ENCODE peak calls at places on chromosomes 2 and 18, in six cellular contexts. W, T, F, J, I and E are unnamed samples.

GRCh38 chr2:136058951-136059530 is 58.9 kb downstream of the CXCR4 start:
- DNase-seq in W (no peak), T (no peak), F (no peak), J (no peak), I (no peak), E (no peak)

GRCh38 chr18:76416935-76417334 is 78.1 kb downstream of the ZNF516 start:
- DNase-seq in W (no peak), T (peak), F (peak), J (no peak), I (no peak), E (no peak)

GRCh38 chr2:100630473-100630977 is 67.7 kb downstream of the PDCL3 start:
- DNase-seq in W (no peak), T (no peak), F (no peak), J (no peak), I (no peak), E (no peak)

GRCh38 chr18:456361-456821 is 44.1 kb downstream of the COLEC12 start:
- DNase-seq in W (no peak), T (peak), F (no peak), J (no peak), I (peak), E (no peak)

GRCh38 chr2:38765551-38765950 is 12.5 kb upstream of the GEMIN6 start:
- DNase-seq in W (no peak), T (no peak), F (no peak), J (no peak), I (no peak), E (no peak)

GRCh38 chr18:5417342-5417741 is 121.8 kb upstream of the ZBTB14 start:
- DNase-seq in W (no peak), T (no peak), F (no peak), J (no peak), I (peak), E (no peak)

GRCh38 chr2:101806123-101806522 is 108.6 kb downstream of the MAP4K4 start:
- DNase-seq in W (no peak), T (peak), F (no peak), J (no peak), I (peak), E (no peak)

GRCh38 chr2:229273384-229274338 is 2.6 kb upstream of the PID1 start:
- DNase-seq in W (peak), T (peak), F (no peak), J (peak), I (peak), E (peak)

GRCh38 chr2:227228061-227228667 is 63.7 kb downstream of the COL4A3 start:
- DNase-seq in W (peak), T (no peak), F (no peak), J (no peak), I (no peak), E (no peak)

GRCh38 chr18:56003009-56003408 is 415.0 kb upstream of the TCF4 start:
- DNase-seq in W (no peak), T (no peak), F (no peak), J (no peak), I (no peak), E (no peak)

GRCh38 chr2:142951190-142952007 is 73.9 kb downstream of the KYNU start:
- DNase-seq in W (no peak), T (no peak), F (no peak), J (no peak), I (no peak), E (no peak)

GRCh38 chr2:209624192-209624938 is 147.3 kb upstream of the UNC80 start:
- DNase-seq in W (peak), T (no peak), F (no peak), J (no peak), I (no peak), E (no peak)

GRCh38 chr2:37585982-37586621 is 85.3 kb downstream of the CDC42EP3 start:
- DNase-seq in W (no peak), T (peak), F (peak), J (no peak), I (peak), E (no peak)

GRCh38 chr18:45007531-45007930 is 326.8 kb downstream of the SETBP1 start:
- DNase-seq in W (no peak), T (peak), F (no peak), J (no peak), I (no peak), E (no peak)

GRCh38 chr18:45617284-45617683 is 2.0 kb downstream of the SLC14A2 start:
- DNase-seq in W (no peak), T (peak), F (peak), J (no peak), I (peak), E (no peak)

GRCh38 chr2:112229365-112229764 is 25.5 kb downstream of the ZC3H8 start:
- DNase-seq in W (no peak), T (peak), F (no peak), J (no peak), I (no peak), E (no peak)

GRCh38 chr2:218079943-218080913 is 11.2 kb downstream of the RUFY4 start:
- DNase-seq in W (no peak), T (no peak), F (no peak), J (no peak), I (no peak), E (no peak)

GRCh38 chr2:71101656-71102055 is 28.4 kb downstream of the MCEE start:
- DNase-seq in W (no peak), T (peak), F (peak), J (no peak), I (no peak), E (no peak)

GRCh38 chr2:10407841-10408648 is 40.1 kb downstream of the ODC1 start:
- DNase-seq in W (peak), T (peak), F (no peak), J (no peak), I (peak), E (no peak)

GRCh38 chr2:146634256-146635068 is 1210.4 kb upstream of the ACVR2A start:
- DNase-seq in W (no peak), T (peak), F (peak), J (no peak), I (peak), E (no peak)

GRCh38 chr18:11154369-11154982 is 5.1 kb upstream of the PIEZO2 start:
- DNase-seq in W (no peak), T (peak), F (no peak), J (no peak), I (peak), E (no peak)

GRCh38 chr2:222074674-222075073 is 224.1 kb downstream of the PAX3 start:
- DNase-seq in W (no peak), T (no peak), F (no peak), J (no peak), I (no peak), E (no peak)

GRCh38 chr2:95346236-95346737 is 49.1 kb downstream of the KCNIP3 start:
- DNase-seq in W (peak), T (peak), F (no peak), J (no peak), I (peak), E (no peak)

GRCh38 chr2:35989523-35989922 is 366.1 kb upstream of the CRIM1 start:
- DNase-seq in W (no peak), T (no peak), F (no peak), J (no peak), I (peak), E (no peak)

GRCh38 chr2:202109737-202110184 is 36.7 kb downstream of the KIAA2012 start:
- DNase-seq in W (peak), T (peak), F (peak), J (no peak), I (no peak), E (no peak)

GRCh38 chr2:15238028-15238427 is 323.1 kb downstream of the NBAS start:
- DNase-seq in W (no peak), T (no peak), F (no peak), J (no peak), I (no peak), E (no peak)

GRCh38 chr2:54626131-54626530 is 97.3 kb upstream of the EML6 start:
- DNase-seq in W (no peak), T (no peak), F (no peak), J (no peak), I (no peak), E (no peak)

GRCh38 chr18:21203096-21203495 is 38.9 kb upstream of the GREB1L start:
- DNase-seq in W (no peak), T (no peak), F (no peak), J (no peak), I (no peak), E (no peak)

GRCh38 chr2:85158559-85159273 is 25.5 kb downstream of the TCF7L1 start:
- DNase-seq in W (no peak), T (no peak), F (no peak), J (no peak), I (no peak), E (no peak)

DNA sequence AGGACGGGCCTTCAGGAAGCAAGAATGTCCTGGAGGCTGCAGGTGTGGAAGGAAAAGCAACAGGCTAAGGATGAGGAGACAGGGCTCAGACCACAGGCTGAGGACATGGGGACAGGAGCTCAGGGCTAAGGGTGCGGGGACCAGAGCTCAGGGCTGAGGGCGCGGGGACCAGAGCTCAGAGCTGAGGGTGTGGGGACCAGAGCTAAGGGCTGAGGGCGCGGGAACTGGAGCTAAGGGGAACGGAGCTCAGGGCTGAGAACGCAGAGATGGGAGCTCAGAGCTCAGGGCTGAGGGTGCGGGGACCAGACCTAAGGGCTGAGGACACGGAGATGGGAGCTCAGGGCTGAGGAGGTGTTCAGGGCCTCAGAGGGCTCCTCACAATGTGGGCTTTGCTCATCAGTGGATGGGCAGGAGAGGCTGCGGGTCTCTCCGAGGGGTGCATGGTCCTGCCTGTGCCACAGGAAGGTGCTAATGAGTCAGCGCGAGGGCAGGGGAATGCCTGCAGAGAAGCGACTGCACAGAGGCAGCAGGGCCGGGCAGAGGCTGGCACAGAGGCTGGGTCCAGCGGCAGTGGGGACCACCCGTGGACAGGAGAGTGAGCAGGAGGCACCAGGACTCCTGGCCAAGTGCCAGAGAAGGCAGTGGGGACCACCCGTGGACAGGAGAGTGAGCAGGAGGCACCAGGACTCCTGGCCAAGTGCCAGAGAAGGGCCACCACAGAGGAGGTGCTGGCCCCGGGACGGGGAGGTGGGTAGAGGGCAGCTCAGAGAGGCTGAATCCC is 271.7 kb downstream of the TWIST2 start:
- DNase-seq in W (no peak), T (no peak), F (no peak), J (no peak), I (no peak), E (no peak)
- TF ChIP-seq CTCF in W (no peak), T (peak), F (no peak), J (no peak), I (no peak), E (no peak)

GRCh38 chr2:173399229-173399628 is 44.6 kb downstream of the CDCA7 start:
- DNase-seq in W (no peak), T (no peak), F (no peak), J (no peak), I (no peak), E (no peak)

GRCh38 chr2:173397539-173397938 is 42.9 kb downstream of the CDCA7 start:
- DNase-seq in W (no peak), T (no peak), F (no peak), J (no peak), I (no peak), E (no peak)

GRCh38 chr2:173401716-173402326 is 47.1 kb downstream of the CDCA7 start:
- DNase-seq in W (no peak), T (peak), F (no peak), J (no peak), I (no peak), E (no peak)

GRCh38 chr2:173402405-173402974 is 47.8 kb downstream of the CDCA7 start:
- DNase-seq in W (peak), T (peak), F (peak), J (peak), I (peak), E (peak)

GRCh38 chr2:173400760-173401159 is 46.1 kb downstream of the CDCA7 start:
- DNase-seq in W (no peak), T (no peak), F (no peak), J (no peak), I (no peak), E (no peak)
- TF ChIP-seq CTCF in W (no peak), T (peak), F (peak), J (peak), I (no peak), E (peak)

GRCh38 chr18:13481820-13482640 is 244.3 kb downstream of the FAM210A start:
- DNase-seq in W (no peak), T (no peak), F (no peak), J (no peak), I (no peak), E (no peak)
- TF ChIP-seq CTCF in W (no peak), T (no peak), F (no peak), J (no peak), I (no peak), E (no peak)

GRCh38 chr2:31254237-31255203 is 20.6 kb downstream of the EHD3 start:
- DNase-seq in W (no peak), T (no peak), F (no peak), J (no peak), I (no peak), E (no peak)
- TF ChIP-seq CTCF in W (no peak), T (no peak), F (no peak), J (no peak), I (no peak), E (no peak)

GRCh38 chr2:52416340-52416739 is 1351.3 kb upstream of the CHAC2 start:
- DNase-seq in W (no peak), T (peak), F (no peak), J (no peak), I (peak), E (no peak)
- TF ChIP-seq CTCF in W (peak), T (no peak), F (no peak), J (peak), I (peak), E (peak)

GRCh38 chr2:205237524-205237923 is 444.8 kb upstream of the NRP2 start:
- DNase-seq in W (no peak), T (no peak), F (no peak), J (no peak), I (no peak), E (no peak)
- TF ChIP-seq CTCF in W (no peak), T (peak), F (peak), J (peak), I (no peak), E (peak)

DNA sequence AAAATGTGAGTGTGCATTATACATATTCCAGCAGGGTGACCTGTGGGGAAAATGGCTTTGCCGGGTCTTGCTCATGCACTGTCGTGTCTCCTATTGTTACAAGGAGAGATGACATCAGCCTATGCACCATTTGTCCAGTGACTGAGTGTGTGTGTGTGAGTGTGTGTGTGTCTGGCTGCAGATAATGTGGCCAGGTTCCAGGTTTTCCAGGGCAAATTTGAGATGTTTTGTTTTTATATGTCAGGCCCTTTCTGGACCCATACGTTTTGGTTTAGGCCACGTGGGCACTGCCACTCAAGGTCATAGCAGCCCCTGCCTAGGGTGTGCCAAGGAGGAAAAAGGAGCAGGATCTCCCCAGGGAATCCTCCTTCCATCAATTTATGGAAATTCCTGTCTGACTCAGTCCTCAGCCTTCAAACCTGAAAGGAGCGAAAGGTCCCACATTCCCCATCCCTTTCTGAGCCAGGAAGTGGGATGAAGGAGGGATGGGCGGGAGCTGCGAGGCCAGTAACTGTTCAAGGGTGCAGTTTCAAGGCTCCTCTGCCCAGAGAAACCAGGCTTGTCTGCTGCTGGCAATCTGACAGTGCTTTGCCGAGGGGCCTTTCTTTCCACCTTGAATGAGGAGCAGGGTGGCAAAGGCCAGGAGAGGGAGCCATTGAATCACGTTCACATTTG is 93.0 kb upstream of the SMAD2 start:
- DNase-seq in W (no peak), T (peak), F (no peak), J (peak), I (peak), E (peak)
- TF ChIP-seq CTCF in W (peak), T (peak), F (peak), J (peak), I (peak), E (peak)

DNA sequence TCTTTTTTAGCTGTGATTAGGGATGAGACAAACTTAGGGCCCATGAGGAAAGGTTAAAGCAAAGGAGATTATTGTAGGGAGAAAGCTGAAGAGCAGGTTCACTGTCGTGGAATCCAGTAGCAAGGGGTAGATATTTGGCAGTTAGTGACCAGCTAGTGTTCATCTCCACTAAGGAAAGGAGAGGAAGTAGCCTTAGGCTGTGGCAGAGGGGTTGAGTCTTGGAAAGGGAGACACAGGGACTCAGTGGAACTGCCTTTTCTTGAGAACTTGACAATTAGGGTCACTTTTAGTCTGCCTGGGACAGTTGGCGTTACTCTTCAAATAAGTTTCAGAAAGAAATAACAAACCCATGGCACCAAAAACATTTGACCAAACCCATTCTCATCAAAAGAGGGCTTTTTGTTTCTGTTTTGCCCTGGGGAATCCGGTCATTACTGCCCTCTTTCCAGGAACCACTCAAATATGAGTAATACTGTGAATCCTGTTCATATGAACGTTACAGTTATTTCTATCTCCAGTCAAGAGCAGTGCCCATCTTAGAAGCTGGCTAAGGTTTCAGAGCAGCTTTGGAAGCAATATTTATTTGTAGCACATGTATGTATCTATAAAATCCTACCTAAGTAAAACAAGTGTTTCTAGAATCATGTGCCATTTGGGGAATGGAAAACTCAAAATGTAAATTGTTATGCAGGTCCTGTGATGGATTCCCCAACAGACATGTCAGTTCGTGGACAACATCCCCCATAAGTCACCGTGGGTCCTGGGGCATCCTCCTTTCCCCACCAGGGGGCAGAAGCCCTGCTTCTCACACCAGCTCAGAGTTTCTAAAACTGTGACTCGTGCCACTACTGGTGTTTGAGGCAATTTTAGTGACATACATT is 77.3 kb upstream of the PHLPP1 start:
- DNase-seq in W (peak), T (no peak), F (no peak), J (peak), I (no peak), E (peak)
- TF ChIP-seq CTCF in W (peak), T (peak), F (peak), J (peak), I (peak), E (peak)

GRCh38 chr2:47017541-47017940 is 101.9 kb upstream of the MCFD2 start:
- DNase-seq in W (no peak), T (no peak), F (no peak), J (no peak), I (no peak), E (no peak)

GRCh38 chr2:47015730-47016129 is 100.1 kb upstream of the MCFD2 start:
- DNase-seq in W (no peak), T (no peak), F (no peak), J (no peak), I (no peak), E (no peak)

GRCh38 chr2:47014564-47015051 is 99.0 kb upstream of the MCFD2 start:
- DNase-seq in W (no peak), T (no peak), F (no peak), J (no peak), I (no peak), E (no peak)

GRCh38 chr2:47015206-47015605 is 99.6 kb upstream of the MCFD2 start:
- DNase-seq in W (no peak), T (no peak), F (no peak), J (no peak), I (no peak), E (no peak)

DNA sequence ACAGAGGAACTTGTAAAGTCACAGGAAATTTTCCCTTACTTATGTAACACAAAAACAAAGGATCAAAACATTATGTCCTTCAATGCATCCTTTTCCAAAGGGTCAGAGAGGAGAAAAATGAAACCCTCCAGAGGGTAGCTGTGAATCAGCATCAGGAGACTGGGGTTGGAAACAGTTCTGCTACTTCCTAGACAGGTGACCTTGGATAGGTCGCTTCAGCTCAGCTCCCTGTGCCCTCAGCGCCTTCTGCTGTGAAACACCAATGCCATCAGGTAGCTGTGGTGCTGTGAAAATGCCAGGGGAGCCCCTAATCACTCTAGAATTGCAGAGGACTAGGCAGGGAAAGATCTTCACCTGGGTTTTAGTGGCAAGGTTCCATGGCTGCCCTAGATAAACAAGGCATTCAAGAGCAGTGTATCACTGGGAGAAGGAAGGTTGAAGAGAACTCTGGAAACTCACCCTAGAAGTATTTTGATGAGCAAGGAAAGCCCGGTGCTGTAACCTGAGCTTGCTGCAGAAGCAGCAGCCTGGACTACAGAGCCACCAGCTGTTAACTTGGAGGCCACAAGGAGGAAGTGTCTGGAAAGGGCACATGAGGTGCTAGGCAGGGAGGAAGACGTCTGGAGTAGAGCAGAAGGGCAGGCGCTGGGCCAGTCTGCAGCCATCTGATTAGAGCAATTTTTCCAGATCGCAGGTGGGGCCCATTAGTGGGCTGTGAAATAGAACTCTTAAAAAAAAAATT is 100.7 kb upstream of the MCFD2 start:
- DNase-seq in W (no peak), T (peak), F (peak), J (no peak), I (peak), E (no peak)
- TF ChIP-seq CTCF in W (no peak), T (peak), F (peak), J (no peak), I (peak), E (no peak)